ENCODE peak calls at places on chromosomes 16 and 17, in five cellular contexts. I is dorsolateral prefrontal cortex, R is tibial nerve, D is ascending aorta, L is lower leg skin. E is an unnamed sample.

GRCh38 chr17:15447928-15448579 is 19.4 kb downstream of the CDRT4 start:
- DNase-seq in I (no peak), R (no peak), D (no peak), L (no peak), E (no peak)

GRCh38 chr16:74898667-74899066 is 86.3 kb downstream of the WDR59 start:
- DNase-seq in I (peak), R (no peak), D (no peak), L (no peak), E (no peak)

GRCh38 chr16:57590654-57591085 is 37.8 kb upstream of the ADGRG1 start:
- DNase-seq in I (peak), R (no peak), D (no peak), L (no peak), E (no peak)

GRCh38 chr17:19744922-19745757 is 3.0 kb downstream of the ALDH3A1 start:
- DNase-seq in I (peak), R (peak), D (peak), L (peak), E (peak)

GRCh38 chr16:2475413-2476344 is 752 bp downstream of the TBC1D24 start:
- DNase-seq in I (no peak), R (no peak), D (no peak), L (no peak), E (no peak)

GRCh38 chr16:75273054-75273925 is 21.9 kb upstream of the BCAR1 start:
- DNase-seq in I (no peak), R (no peak), D (no peak), L (no peak), E (no peak)

GRCh38 chr17:47810901-47811635 is 10.5 kb downstream of the OSBPL7 start:
- DNase-seq in I (no peak), R (no peak), D (no peak), L (no peak), E (no peak)

GRCh38 chr17:17525331-17525730 is 29.1 kb upstream of the RASD1 start:
- DNase-seq in I (no peak), R (no peak), D (no peak), L (no peak), E (no peak)

GRCh38 chr16:51666821-51667220 is 515.8 kb upstream of the SALL1 start:
- DNase-seq in I (no peak), R (no peak), D (no peak), L (no peak), E (no peak)

GRCh38 chr17:71260366-71260765 is 860.5 kb upstream of the SOX9 start:
- DNase-seq in I (no peak), R (no peak), D (no peak), L (no peak), E (no peak)

DNA sequence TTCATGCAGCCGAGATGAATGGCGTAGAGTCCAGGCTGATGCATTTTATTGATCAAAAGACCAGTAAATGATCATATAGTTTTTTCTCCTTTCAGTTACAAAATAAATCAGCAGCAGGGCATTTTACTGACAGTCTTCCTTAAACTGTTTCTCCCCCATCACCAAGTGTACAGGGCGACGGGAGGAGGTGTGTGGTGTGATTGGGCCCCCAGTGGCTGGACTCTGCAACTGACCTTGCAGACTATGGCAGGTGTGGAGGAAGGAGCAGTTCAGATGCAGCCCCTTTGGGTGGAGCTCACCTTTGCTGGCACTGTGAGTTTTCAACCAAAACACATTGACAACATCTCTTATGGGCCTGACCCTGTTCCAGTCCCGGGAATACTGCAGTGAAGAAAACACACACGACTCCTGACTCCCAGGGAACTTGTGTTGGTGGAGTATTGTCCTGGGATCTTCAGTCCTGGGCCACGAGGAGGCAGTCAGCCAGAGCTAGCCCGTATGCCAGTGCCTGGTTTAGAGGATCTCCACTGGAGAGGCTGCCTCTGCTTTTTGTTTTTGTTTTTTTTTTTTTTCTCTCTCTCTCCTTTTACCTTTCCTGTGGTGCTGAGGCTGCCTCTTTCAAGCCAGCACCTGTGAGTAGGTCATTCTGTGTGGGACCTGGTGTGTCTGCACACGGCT is 29.8 kb downstream of the KIAA0513 start:
- DNase-seq in I (no peak), R (no peak), D (no peak), L (no peak), E (no peak)
- TF ChIP-seq CTCF in I (no peak), R (no peak), D (no peak), L (no peak), E (no peak)

DNA sequence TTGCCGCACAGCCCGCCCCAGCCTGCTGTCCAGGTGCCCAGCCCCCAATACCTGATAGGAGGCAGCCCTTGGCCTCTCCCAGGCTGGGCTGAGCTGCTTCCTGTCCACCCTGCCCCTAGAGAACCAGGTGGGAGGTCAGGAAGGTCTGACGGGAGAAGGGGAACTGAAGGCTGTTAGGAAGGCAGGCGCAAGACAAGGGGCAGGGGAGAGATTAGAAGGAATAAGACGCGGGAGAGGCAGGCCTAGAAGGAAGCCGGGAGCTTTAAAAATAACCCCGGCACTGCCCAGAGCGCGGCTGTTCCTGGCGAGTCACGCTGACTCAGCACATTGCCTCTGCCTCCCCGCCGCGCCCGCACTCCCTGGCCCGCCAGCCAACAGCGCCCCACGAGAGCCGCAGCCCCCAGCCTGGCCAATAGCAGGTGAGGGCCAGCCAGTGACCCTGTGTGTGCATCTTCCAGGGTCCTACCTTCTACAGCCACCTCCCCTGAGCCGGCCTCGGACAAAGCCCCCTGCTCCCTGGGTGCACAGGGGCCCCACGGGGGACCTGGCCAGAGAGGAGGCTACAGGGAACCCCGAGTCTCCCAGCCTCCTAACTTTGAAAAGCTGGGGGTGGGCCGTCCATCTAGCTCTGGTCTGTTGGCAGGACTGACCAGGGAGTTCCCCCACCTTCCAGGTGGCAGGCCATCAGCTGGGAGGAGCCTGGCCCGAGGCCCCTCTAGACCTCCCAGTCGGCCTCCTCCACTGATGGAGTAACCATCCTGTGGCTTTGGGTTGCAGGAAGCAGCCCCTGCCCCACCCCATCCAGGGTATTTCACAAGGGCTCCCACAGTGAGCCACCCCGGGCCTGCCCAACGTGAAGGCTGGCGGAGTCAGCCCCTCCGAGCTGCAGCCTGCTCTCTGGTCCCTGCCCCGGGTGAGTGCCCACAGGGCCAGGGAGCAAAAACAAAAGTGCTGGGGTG is 4.0 kb downstream of the MAFG start:
- DNase-seq in I (peak), R (peak), D (no peak), L (no peak), E (peak)
- TF ChIP-seq CTCF in I (no peak), R (no peak), D (no peak), L (no peak), E (no peak)

DNA sequence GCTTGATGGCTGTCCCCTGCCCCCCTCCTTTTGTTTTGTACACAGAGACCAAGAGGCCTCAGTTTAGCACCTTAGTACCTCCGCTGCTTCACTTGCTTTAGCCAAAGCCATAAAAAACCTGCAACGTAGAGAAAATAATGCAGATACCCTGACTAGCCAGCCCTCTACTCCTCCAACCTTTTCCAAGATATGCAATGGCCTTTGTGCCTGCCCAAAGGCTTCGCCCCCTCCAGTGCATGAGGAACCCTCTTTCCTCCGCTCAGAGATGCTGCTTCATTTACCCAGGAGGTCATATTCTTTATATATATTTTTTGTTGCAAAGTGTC is 17.0 kb downstream of the CNTNAP1 start:
- DNase-seq in I (no peak), R (no peak), D (no peak), L (no peak), E (no peak)
- TF ChIP-seq CTCF in I (no peak), R (no peak), D (no peak), L (no peak), E (no peak)

DNA sequence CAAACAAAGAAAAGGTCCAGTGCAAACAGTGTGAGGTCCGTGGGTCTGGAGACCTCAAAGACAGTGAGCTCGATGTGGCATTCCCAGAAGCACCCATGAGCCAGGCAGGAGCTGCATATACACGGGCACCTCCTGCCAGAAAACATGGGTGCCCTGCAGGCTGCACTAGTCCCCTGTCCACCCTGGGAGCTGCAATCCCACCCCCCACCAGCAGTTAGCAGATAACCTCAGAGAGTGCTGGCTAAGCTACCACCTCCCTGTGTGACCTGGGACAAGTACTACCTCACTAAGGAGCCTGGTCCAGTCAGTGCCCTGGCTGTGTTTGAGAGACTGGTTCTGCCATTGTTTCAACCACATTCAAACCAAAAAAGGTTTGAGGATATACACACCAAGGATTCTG is 135.7 kb downstream of the ZNF423 start:
- DNase-seq in I (no peak), R (no peak), D (no peak), L (no peak), E (no peak)
- TF ChIP-seq CTCF in I (no peak), R (no peak), D (no peak), L (no peak), E (no peak)